ENCODE peak calls at places on chromosome 2, in eight cellular contexts. N is neuronal stem cell; E is right cardiac atrium; D is CD8-positive, alpha-beta memory T cell; Z is heart right ventricle; K is psoas muscle; C is aorta; M is suprapubic skin. H is an unnamed sample.

GRCh38 chr2:187429989-187430388 is 18.1 kb downstream of the CALCRL start:
- DNase-seq in N (no peak), E (no peak), D (no peak), Z (no peak), K (no peak), C (no peak), M (no peak), H (no peak)

GRCh38 chr2:106582431-106583143 is 95.4 kb downstream of the CD8B2 start:
- DNase-seq in N (peak), E (peak), D (peak), Z (peak), K (peak), C (peak), M (peak), H (peak)

GRCh38 chr2:200168641-200169265 is 137.7 kb upstream of the SPATS2L start:
- DNase-seq in N (no peak), E (no peak), D (no peak), Z (no peak), K (no peak), C (no peak), M (no peak), H (no peak)

GRCh38 chr2:168174761-168175160 is 72.6 kb downstream of the STK39 start:
- DNase-seq in N (no peak), E (no peak), D (peak), Z (no peak), K (no peak), C (no peak), M (no peak), H (no peak)

GRCh38 chr2:96890726-96891385 is 21.0 kb upstream of the SEMA4C start:
- DNase-seq in N (no peak), E (no peak), D (no peak), Z (no peak), K (no peak), C (no peak), M (no peak), H (no peak)

GRCh38 chr2:181319291-181319690 is 137.9 kb upstream of the ITGA4 start:
- DNase-seq in N (no peak), E (no peak), D (no peak), Z (no peak), K (no peak), C (no peak), M (no peak), H (no peak)

GRCh38 chr2:9235388-9236344 is 29.1 kb downstream of the ASAP2 start:
- DNase-seq in N (no peak), E (no peak), D (no peak), Z (no peak), K (no peak), C (peak), M (no peak), H (no peak)

GRCh38 chr2:222969491-222969890 is 82.5 kb upstream of the KCNE4 start:
- DNase-seq in N (no peak), E (no peak), D (no peak), Z (no peak), K (no peak), C (no peak), M (no peak), H (no peak)

GRCh38 chr2:25988134-25988533 is 5.8 kb upstream of the KIF3C start:
- DNase-seq in N (no peak), E (no peak), D (no peak), Z (no peak), K (no peak), C (no peak), M (no peak), H (no peak)

GRCh38 chr2:156675896-156676295 is 239.7 kb downstream of the GPD2 start:
- DNase-seq in N (no peak), E (no peak), D (no peak), Z (no peak), K (no peak), C (no peak), M (no peak), H (no peak)

GRCh38 chr2:230602562-230603230 is 109.9 kb upstream of the CAB39 start:
- DNase-seq in N (no peak), E (no peak), D (peak), Z (no peak), K (no peak), C (no peak), M (no peak), H (no peak)

GRCh38 chr2:238158807-238159539 is at the start of gene ERFE:
- DNase-seq in N (peak), E (no peak), D (peak), Z (peak), K (peak), C (peak), M (no peak), H (peak)

GRCh38 chr2:116510117-116510671 is 1304.3 kb upstream of the DDX18 start:
- DNase-seq in N (peak), E (no peak), D (no peak), Z (no peak), K (no peak), C (no peak), M (no peak), H (no peak)

GRCh38 chr2:85797959-85798358 is 44.2 kb downstream of the ATOH8 start:
- DNase-seq in N (no peak), E (no peak), D (no peak), Z (no peak), K (no peak), C (peak), M (peak), H (no peak)

GRCh38 chr2:37201766-37202165 is 5.5 kb downstream of the CEBPZOS start:
- DNase-seq in N (no peak), E (no peak), D (peak), Z (no peak), K (no peak), C (no peak), M (no peak), H (no peak)

DNA sequence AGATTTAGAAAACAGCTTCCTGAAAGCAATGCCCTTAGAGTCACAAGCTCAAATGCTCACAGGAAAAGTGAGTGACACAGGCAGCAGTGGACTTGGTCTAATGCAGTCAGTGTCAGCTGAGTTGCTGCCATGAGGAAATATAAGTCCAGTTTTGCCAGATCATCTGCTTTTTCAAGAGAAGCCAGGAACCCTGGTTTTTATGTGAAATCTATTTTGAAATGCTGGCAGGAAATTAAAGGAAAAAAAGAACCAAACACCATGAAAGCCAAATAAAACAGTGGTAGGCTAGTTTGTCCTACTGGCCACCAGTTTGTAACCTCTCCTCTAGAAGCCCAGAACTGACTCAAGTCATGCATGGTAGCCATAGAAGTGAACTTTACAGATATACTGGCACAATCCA is 109.2 kb downstream of the THADA start:
- DNase-seq in N (no peak), E (no peak), D (no peak), Z (peak), K (no peak), C (peak), M (no peak), H (peak)
- H3K27ac ChIP-seq in N (no peak), E (no peak), D (no peak), Z (peak), K (peak), C (peak), M (peak), H (peak)

DNA sequence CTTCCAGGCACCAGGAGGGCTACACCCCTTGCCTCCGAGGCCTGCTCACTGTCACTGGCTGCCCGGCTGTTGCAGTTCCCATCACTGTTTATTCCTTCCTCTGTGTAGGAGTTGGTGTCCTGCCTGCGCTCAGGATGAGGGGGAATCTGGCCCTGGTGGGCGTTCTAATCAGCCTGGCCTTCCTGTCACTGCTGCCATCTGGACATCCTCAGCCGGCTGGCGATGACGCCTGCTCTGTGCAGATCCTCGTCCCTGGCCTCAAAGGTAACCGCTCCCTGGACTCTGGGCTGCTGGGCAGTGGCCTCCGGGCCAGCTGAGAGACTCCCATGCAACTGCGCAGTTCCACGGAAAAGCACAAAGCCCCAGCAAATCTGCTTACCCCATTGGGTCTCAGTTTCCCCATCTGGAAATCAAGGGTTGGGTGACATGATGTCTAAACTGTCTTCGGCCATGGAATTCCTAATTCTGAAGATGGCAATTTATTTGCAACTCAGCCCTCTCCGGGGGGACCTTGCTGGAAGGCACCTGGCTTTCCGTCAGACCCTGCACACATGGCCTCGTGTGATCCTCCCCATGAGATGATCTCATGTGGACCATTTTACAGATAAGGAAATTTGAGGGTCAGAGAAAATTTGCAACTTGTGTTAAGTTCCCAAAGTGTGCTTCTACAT is 9.4 kb downstream of the COLEC11 start:
- DNase-seq in N (no peak), E (no peak), D (no peak), Z (no peak), K (no peak), C (no peak), M (no peak), H (no peak)
- H3K27ac ChIP-seq in N (no peak), E (peak), D (no peak), Z (no peak), K (no peak), C (no peak), M (no peak), H (no peak)

DNA sequence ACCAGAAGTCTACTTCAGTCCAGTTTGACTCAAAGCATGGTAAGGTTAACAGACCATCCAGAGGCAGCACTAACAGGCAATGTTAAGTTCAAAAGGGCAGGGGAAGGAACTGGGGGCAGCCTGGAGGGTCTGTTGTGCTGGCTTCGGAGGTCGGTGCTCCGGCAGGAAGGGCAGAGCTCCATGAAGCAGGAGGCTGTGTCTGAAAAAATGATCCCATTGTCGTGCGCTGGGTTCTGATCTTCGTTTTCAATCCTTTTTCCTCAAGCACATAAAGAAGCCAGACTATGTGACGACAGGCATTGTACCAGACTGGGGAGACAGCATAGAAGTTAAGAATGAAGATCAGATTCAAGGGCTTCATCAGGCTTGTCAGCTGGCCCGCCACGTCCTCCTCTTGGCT is 21.9 kb upstream of the DLX1 start:
- DNase-seq in N (no peak), E (no peak), D (no peak), Z (no peak), K (no peak), C (no peak), M (no peak), H (no peak)
- H3K27ac ChIP-seq in N (no peak), E (no peak), D (no peak), Z (no peak), K (no peak), C (no peak), M (no peak), H (no peak)

GRCh38 chr2:160051374-160051800 is 11.0 kb downstream of the PLA2R1 start:
- DNase-seq in N (no peak), E (no peak), D (no peak), Z (no peak), K (no peak), C (no peak), M (no peak), H (no peak)
- H3K27ac ChIP-seq in N (no peak), E (no peak), D (no peak), Z (no peak), K (no peak), C (no peak), M (no peak), H (peak)

DNA sequence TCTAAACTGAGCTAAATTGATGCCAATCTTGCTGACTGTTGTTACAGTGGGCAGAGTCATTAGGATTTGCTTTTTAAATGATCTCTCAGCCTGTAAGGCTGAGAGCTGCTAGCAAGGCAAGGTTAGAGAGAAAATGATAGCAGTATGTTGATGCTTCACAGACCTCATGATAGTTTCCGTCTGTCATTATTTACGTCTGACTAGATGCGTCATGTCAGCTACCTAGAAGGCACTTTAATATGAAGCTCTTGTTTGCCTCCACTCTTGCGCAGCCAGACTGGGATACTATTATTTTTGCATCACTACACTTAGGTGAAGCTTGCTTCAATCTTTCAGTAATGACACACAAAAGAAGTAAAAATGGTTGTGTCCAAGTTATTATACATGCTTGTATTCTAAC is 313.8 kb downstream of the LNPK start:
- DNase-seq in N (no peak), E (no peak), D (no peak), Z (no peak), K (no peak), C (no peak), M (no peak), H (no peak)
- H3K27ac ChIP-seq in N (no peak), E (no peak), D (no peak), Z (no peak), K (no peak), C (no peak), M (no peak), H (no peak)

DNA sequence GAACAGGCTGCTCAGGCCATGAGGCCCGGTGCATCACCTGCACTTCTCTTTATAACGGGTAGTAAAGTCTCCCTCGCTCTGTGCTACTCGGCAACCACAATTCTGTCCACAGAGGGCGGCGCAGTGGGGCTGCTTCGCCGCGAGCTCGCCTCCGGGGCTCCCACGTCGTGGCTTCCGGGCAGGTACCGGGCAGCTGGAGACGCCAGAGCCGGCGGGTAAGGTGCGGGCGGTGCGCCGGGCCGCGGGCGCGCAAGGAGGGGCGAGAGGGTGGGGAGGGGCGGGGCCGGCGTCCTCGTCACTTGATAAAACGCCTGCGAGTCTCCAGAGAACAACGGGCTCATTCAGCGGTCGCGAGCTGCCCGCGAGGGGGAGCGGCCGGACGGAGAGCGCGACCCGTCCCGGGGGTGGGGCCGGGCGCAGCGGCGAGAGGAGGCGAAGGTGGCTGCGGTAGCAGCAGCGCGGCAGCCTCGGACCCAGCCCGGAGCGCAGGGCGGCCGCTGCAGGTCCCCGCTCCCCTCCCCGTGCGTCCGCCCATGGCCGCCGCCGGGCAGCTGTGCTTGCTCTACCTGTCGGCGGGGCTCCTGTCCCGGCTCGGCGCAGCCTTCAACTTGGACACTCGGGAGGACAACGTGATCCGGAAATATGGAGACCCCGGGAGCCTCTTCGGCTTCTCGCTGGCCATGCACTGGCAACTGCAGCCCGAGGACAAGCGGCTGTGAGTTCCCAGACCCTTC is at the start of gene ITGA6:
- DNase-seq in N (peak), E (peak), D (peak), Z (peak), K (peak), C (peak), M (peak), H (peak)
- H3K27ac ChIP-seq in N (peak), E (peak), D (peak), Z (peak), K (peak), C (no peak), M (peak), H (peak)

DNA sequence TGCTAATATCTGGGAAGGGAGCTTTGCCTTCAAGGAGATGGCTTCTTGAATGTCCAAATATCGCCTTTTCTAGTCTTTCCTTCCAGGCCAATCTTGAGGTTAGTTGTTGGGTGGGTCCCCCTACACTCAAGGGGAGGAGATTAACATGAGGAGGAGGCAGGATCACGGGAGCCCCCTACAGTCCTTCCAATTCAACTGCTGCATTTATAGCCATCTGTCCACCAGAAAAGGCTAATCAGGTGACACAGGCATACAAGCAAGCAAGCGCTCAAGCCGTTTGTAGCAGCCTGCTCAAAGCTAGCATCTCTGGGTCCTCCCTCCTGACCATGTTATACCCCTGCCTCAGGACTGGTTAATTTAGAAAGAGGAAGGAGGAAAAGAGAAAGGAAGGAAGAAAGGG is 87.6 kb downstream of the MRPS9 start:
- DNase-seq in N (no peak), E (no peak), D (no peak), Z (no peak), K (no peak), C (no peak), M (no peak), H (no peak)
- H3K27ac ChIP-seq in N (no peak), E (no peak), D (no peak), Z (no peak), K (no peak), C (no peak), M (no peak), H (no peak)

GRCh38 chr2:241670333-241671110 is 16.1 kb downstream of the DTYMK start:
- DNase-seq in N (no peak), E (no peak), D (no peak), Z (no peak), K (no peak), C (no peak), M (no peak), H (no peak)

GRCh38 chr2:241668354-241668753 is 18.3 kb downstream of the DTYMK start:
- DNase-seq in N (no peak), E (no peak), D (no peak), Z (no peak), K (no peak), C (no peak), M (no peak), H (no peak)

GRCh38 chr2:241665731-241666440 is 20.7 kb downstream of the DTYMK start:
- DNase-seq in N (no peak), E (no peak), D (no peak), Z (no peak), K (no peak), C (no peak), M (no peak), H (no peak)

GRCh38 chr2:241668839-241669238 is 17.8 kb downstream of the DTYMK start:
- DNase-seq in N (no peak), E (no peak), D (no peak), Z (no peak), K (no peak), C (no peak), M (no peak), H (no peak)

GRCh38 chr2:241666627-241667400 is 19.8 kb downstream of the DTYMK start:
- DNase-seq in N (peak), E (no peak), D (no peak), Z (no peak), K (no peak), C (no peak), M (no peak), H (no peak)
- H3K27ac ChIP-seq in N (no peak), E (no peak), D (no peak), Z (no peak), K (no peak), C (no peak), M (no peak), H (no peak)